ENCODE peak calls at places on chromosomes 3 and 15, in four cellular contexts. One of them, this sample, is unnamed.

GRCh38 chr15:101088788-101089578 is 162.9 kb downstream of the CHSY1 start:
- DNase-seq in NB4: peak
- DNase-seq in A549: peak
- DNase-seq in heart left ventricle: peak
- DNase-seq in this sample: peak

GRCh38 chr3:188176476-188176875 is 22.5 kb downstream of the LPP start:
- DNase-seq in heart left ventricle: no peak
- DNase-seq in A549: no peak
- DNase-seq in NB4: no peak
- DNase-seq in this sample: no peak

GRCh38 chr3:64954995-64955636 is 267.3 kb upstream of the ADAMTS9 start:
- DNase-seq in A549: no peak
- DNase-seq in heart left ventricle: peak
- DNase-seq in NB4: no peak
- DNase-seq in this sample: peak

GRCh38 chr15:29676961-29677402 is 145.3 kb downstream of the TJP1 start:
- DNase-seq in A549: no peak
- DNase-seq in NB4: peak
- DNase-seq in heart left ventricle: no peak
- DNase-seq in this sample: no peak

GRCh38 chr3:124514681-124515080 is 215.6 kb upstream of the UMPS start:
- DNase-seq in NB4: no peak
- DNase-seq in A549: no peak
- DNase-seq in heart left ventricle: no peak
- DNase-seq in this sample: no peak

GRCh38 chr3:57126244-57126643 is 38.9 kb downstream of the IL17RD start:
- DNase-seq in heart left ventricle: no peak
- DNase-seq in A549: no peak
- DNase-seq in NB4: no peak
- DNase-seq in this sample: no peak

GRCh38 chr3:113712129-113712528 is 15.7 kb upstream of the USF3 start:
- DNase-seq in A549: no peak
- DNase-seq in heart left ventricle: no peak
- DNase-seq in NB4: peak
- DNase-seq in this sample: peak

GRCh38 chr3:158651192-158651591 is 6.9 kb downstream of the GFM1 start:
- DNase-seq in heart left ventricle: no peak
- DNase-seq in A549: no peak
- DNase-seq in NB4: no peak
- DNase-seq in this sample: no peak

GRCh38 chr3:114623420-114624046 is 329.7 kb downstream of the TIGIT start:
- DNase-seq in NB4: no peak
- DNase-seq in A549: no peak
- DNase-seq in heart left ventricle: peak
- DNase-seq in this sample: no peak

GRCh38 chr3:183845090-183845489 is 19.7 kb upstream of the MAP6D1 start:
- DNase-seq in NB4: no peak
- DNase-seq in A549: no peak
- DNase-seq in heart left ventricle: no peak
- DNase-seq in this sample: no peak

GRCh38 chr3:137514853-137515252 is 249.3 kb upstream of the SOX14 start:
- DNase-seq in A549: no peak
- DNase-seq in heart left ventricle: no peak
- DNase-seq in NB4: no peak
- DNase-seq in this sample: no peak

GRCh38 chr3:117510396-117510795 is 800.8 kb downstream of the TUSC7 start:
- DNase-seq in A549: no peak
- DNase-seq in heart left ventricle: no peak
- DNase-seq in NB4: no peak
- DNase-seq in this sample: no peak

GRCh38 chr3:185253645-185254410 is at the start of gene EHHADH:
- DNase-seq in NB4: peak
- DNase-seq in A549: peak
- DNase-seq in heart left ventricle: peak
- DNase-seq in this sample: peak

GRCh38 chr3:193552911-193553310 is 1.8 kb downstream of the ATP13A4 start:
- DNase-seq in heart left ventricle: no peak
- DNase-seq in NB4: no peak
- DNase-seq in A549: no peak
- DNase-seq in this sample: no peak

GRCh38 chr15:73716417-73716816 is 32.2 kb downstream of the CD276 start:
- DNase-seq in heart left ventricle: peak
- DNase-seq in A549: no peak
- DNase-seq in NB4: no peak
- DNase-seq in this sample: no peak

GRCh38 chr15:26842391-26842790 is 24.5 kb upstream of the GABRA5 start:
- DNase-seq in NB4: no peak
- DNase-seq in A549: no peak
- DNase-seq in heart left ventricle: no peak
- DNase-seq in this sample: no peak

GRCh38 chr15:40333922-40334492 is 6.7 kb downstream of the CCDC9B start:
- DNase-seq in NB4: peak
- DNase-seq in heart left ventricle: peak
- DNase-seq in A549: no peak
- DNase-seq in this sample: no peak

GRCh38 chr3:56952846-56953245 is 107.6 kb upstream of the SPATA12 start:
- DNase-seq in NB4: no peak
- DNase-seq in heart left ventricle: no peak
- DNase-seq in A549: no peak
- DNase-seq in this sample: no peak

GRCh38 chr3:55765906-55766701 is 279.0 kb upstream of the WNT5A start:
- DNase-seq in A549: no peak
- DNase-seq in heart left ventricle: no peak
- DNase-seq in NB4: no peak
- DNase-seq in this sample: no peak

GRCh38 chr3:134034005-134034785 is 4.5 kb upstream of the SLCO2A1 start:
- DNase-seq in A549: no peak
- DNase-seq in NB4: no peak
- DNase-seq in heart left ventricle: no peak
- DNase-seq in this sample: no peak

GRCh38 chr3:150970665-150971327 is 1.7 kb downstream of the CLRN1 start:
- DNase-seq in NB4: no peak
- DNase-seq in heart left ventricle: no peak
- DNase-seq in A549: no peak
- DNase-seq in this sample: no peak

GRCh38 chr3:99499235-99499798 is 139.1 kb upstream of the COL8A1 start:
- DNase-seq in NB4: peak
- DNase-seq in A549: peak
- DNase-seq in heart left ventricle: peak
- DNase-seq in this sample: peak

GRCh38 chr3:46469680-46470357 is 5.1 kb upstream of the LTF start:
- DNase-seq in heart left ventricle: peak
- DNase-seq in A549: no peak
- DNase-seq in NB4: peak
- DNase-seq in this sample: no peak

GRCh38 chr3:46472056-46472455 is 7.4 kb upstream of the LTF start:
- DNase-seq in NB4: no peak
- DNase-seq in heart left ventricle: peak
- DNase-seq in A549: no peak
- DNase-seq in this sample: no peak

GRCh38 chr3:46470831-46471230 is 6.1 kb upstream of the LTF start:
- DNase-seq in NB4: no peak
- DNase-seq in heart left ventricle: peak
- DNase-seq in A549: no peak
- DNase-seq in this sample: no peak

GRCh38 chr3:46471371-46471914 is 6.7 kb upstream of the LTF start:
- DNase-seq in A549: no peak
- DNase-seq in heart left ventricle: peak
- DNase-seq in NB4: no peak
- DNase-seq in this sample: no peak

GRCh38 chr3:46472736-46473135 is 8.0 kb upstream of the LTF start:
- DNase-seq in NB4: no peak
- DNase-seq in heart left ventricle: peak
- DNase-seq in A549: no peak
- DNase-seq in this sample: no peak
- TF ChIP-seq POLR2A in NB4: no peak
- TF ChIP-seq POLR2A in heart left ventricle: no peak
- TF ChIP-seq POLR2A in A549: no peak
- TF ChIP-seq POLR2A in this sample: no peak

GRCh38 chr15:60752973-60753720 is 274.2 kb upstream of the ICE2 start:
- DNase-seq in NB4: no peak
- DNase-seq in A549: no peak
- DNase-seq in heart left ventricle: no peak
- DNase-seq in this sample: no peak
- TF ChIP-seq POLR2A in NB4: no peak
- TF ChIP-seq POLR2A in A549: no peak
- TF ChIP-seq POLR2A in heart left ventricle: no peak
- TF ChIP-seq POLR2A in this sample: no peak

DNA sequence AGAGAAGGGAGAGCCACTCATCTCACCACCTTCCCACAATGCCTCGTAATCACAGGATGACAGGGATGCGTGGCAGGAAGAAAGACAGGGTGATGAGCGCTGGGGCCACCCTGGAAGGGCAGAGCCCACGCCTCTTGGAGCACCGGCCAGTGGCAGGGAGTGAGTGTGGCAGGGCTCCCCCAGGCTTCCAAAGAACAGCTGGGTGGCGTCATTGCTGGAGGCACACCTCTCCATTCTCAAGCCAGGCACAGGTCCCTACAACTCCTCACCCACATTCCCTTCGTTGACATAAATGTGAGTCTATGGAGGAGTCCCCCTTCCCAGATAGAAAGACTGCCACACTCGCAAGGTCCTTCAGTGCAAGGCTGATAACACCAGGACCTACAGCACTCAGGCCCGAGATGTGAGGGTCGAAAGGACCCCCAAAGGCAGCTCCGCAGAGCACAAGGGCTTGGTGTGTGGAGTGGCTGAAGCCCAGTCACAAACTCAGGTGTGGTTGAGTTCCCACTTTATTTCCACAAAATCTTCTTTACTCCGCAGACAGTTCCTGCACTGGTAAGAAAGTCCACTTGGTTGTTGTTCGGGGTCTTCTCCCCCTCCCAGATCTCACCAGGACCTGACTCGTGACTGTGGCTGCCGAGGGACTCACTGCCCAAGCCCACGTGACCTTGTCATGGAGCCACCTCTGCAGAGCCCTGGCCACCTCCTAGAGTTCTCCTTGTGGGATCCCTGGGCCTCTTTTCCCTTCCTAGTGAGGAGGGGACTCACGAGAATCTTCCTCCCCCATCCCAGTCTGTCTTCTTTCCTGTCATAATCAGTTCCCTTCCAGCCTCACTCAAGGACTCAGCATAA is 22.4 kb upstream of the CORO2B start:
- DNase-seq in heart left ventricle: peak
- DNase-seq in A549: no peak
- DNase-seq in NB4: no peak
- DNase-seq in this sample: no peak
- TF ChIP-seq POLR2A in heart left ventricle: no peak
- TF ChIP-seq POLR2A in A549: no peak
- TF ChIP-seq POLR2A in NB4: no peak
- TF ChIP-seq POLR2A in this sample: no peak

DNA sequence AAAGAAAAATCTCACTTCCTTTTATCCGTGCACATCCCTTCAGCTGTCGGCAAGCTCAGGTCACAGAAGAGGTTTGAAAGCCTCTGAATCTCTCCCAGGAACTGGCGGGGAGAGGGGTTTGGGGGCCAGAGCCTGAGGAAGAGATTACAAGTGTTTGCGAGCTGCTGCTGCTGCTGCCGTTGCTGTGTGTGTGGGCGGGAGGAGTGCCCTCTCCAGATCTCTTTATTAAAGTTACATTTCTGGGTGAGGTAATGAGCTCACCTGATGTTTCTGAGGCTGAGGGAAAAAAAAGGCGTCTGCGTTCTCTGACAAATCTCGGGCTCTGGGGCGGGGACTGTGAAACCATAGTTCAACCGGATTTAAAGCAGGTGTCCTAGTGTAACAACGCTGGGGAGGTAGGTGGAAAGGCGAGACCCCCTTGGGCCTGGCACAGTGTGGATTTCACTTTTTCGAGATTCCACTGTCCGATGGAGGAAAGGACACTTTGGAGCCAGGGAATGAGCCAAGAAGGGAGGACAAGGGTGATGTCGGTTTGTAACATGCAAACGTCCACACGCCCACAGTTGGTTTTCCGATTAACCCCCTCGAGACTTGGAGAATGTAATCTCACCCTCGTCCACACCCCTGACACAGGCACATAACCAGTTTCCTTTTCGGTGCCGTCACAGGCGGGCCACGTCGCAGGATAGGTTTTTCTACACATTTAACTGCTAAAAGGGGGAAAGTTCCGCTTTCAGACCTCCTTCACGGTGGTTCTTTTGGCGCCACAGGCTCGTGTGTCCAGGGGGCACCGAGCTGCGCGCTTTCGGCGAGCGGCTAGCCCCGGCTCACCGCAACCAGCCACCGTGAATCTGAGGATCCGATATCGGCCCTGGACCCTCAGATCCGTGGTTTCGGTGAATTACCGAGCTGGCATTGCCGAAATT is 2.1 kb downstream of the ALCAM start:
- DNase-seq in heart left ventricle: no peak
- DNase-seq in NB4: peak
- DNase-seq in A549: peak
- DNase-seq in this sample: peak
- TF ChIP-seq POLR2A in heart left ventricle: no peak
- TF ChIP-seq POLR2A in NB4: peak
- TF ChIP-seq POLR2A in A549: no peak
- TF ChIP-seq POLR2A in this sample: no peak

DNA sequence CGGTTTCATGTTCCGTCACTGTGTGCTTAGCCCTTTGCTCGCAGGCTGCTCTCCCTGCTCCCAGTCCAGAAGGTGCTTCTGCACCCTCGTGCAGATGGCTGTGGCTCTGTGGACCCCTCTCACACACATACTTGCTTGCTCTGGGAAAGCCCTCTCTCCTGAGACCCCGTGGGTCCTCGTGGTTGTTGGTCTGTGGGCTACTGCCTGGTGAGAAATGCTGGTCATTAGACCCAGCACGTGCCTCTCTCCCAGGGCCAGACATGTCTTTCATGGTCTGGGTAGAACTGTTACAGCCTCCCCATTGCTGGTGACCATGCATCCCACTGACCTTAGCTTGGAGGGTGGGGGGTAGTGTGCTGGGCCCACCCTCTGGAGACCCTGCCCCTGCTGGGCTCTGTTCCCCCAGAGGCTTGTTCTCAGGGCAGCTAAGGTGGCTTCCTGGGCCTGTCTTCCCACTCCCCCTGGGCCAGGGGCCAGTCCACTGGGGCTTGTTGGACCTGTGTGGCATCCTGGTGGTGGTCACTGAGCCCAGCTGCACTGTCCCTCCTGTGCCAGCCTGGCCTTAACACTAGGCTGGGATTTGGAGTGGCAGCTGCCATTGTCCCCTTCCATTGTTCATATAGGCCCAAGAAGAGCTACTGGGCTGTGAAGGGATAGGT is 10.6 kb downstream of the C15orf39 start:
- DNase-seq in heart left ventricle: no peak
- DNase-seq in A549: no peak
- DNase-seq in NB4: no peak
- DNase-seq in this sample: no peak
- TF ChIP-seq POLR2A in heart left ventricle: no peak
- TF ChIP-seq POLR2A in A549: no peak
- TF ChIP-seq POLR2A in NB4: no peak
- TF ChIP-seq POLR2A in this sample: no peak

This sample was measured in erythroblast.